ENCODE peak calls at places on chromosomes 16 and 17, in ten cellular contexts. One of them, this sample, is unnamed.

GRCh38 chr17:4006745-4007211 is 42.5 kb upstream of the ATP2A3 start:
- DNase-seq in sigmoid colon: no peak
- DNase-seq in A549: no peak
- DNase-seq in breast epithelium: no peak
- DNase-seq in esophagus muscularis mucosa: no peak
- DNase-seq in gastrocnemius medialis: no peak
- DNase-seq in prostate gland: no peak
- DNase-seq in heart left ventricle: no peak
- DNase-seq in tibial nerve: no peak
- DNase-seq in suprapubic skin: peak
- DNase-seq in this sample: no peak

GRCh38 chr16:8568231-8568617 is 22.1 kb downstream of the TMEM114 start:
- DNase-seq in sigmoid colon: no peak
- DNase-seq in A549: no peak
- DNase-seq in breast epithelium: no peak
- DNase-seq in esophagus muscularis mucosa: no peak
- DNase-seq in gastrocnemius medialis: no peak
- DNase-seq in prostate gland: no peak
- DNase-seq in heart left ventricle: no peak
- DNase-seq in tibial nerve: no peak
- DNase-seq in suprapubic skin: no peak
- DNase-seq in this sample: no peak

GRCh38 chr17:19986941-19987714 is 9.5 kb upstream of the AKAP10 start:
- DNase-seq in sigmoid colon: no peak
- DNase-seq in A549: no peak
- DNase-seq in breast epithelium: no peak
- DNase-seq in esophagus muscularis mucosa: no peak
- DNase-seq in gastrocnemius medialis: no peak
- DNase-seq in prostate gland: no peak
- DNase-seq in heart left ventricle: no peak
- DNase-seq in tibial nerve: no peak
- DNase-seq in suprapubic skin: no peak
- DNase-seq in this sample: no peak

GRCh38 chr16:4053663-4054479 is 62.4 kb downstream of the ADCY9 start:
- DNase-seq in sigmoid colon: peak
- DNase-seq in A549: no peak
- DNase-seq in breast epithelium: peak
- DNase-seq in esophagus muscularis mucosa: peak
- DNase-seq in gastrocnemius medialis: no peak
- DNase-seq in prostate gland: peak
- DNase-seq in heart left ventricle: no peak
- DNase-seq in tibial nerve: peak
- DNase-seq in suprapubic skin: peak
- DNase-seq in this sample: no peak

GRCh38 chr17:152860-153420 is 15.6 kb downstream of the SCGB1C2 start:
- DNase-seq in sigmoid colon: peak
- DNase-seq in A549: no peak
- DNase-seq in breast epithelium: no peak
- DNase-seq in esophagus muscularis mucosa: no peak
- DNase-seq in gastrocnemius medialis: no peak
- DNase-seq in prostate gland: no peak
- DNase-seq in heart left ventricle: peak
- DNase-seq in tibial nerve: no peak
- DNase-seq in suprapubic skin: peak
- DNase-seq in this sample: no peak

GRCh38 chr16:3595521-3596021 is 15.8 kb downstream of the SLX4 start:
- DNase-seq in sigmoid colon: no peak
- DNase-seq in A549: no peak
- DNase-seq in breast epithelium: no peak
- DNase-seq in esophagus muscularis mucosa: no peak
- DNase-seq in gastrocnemius medialis: no peak
- DNase-seq in prostate gland: no peak
- DNase-seq in heart left ventricle: no peak
- DNase-seq in tibial nerve: no peak
- DNase-seq in suprapubic skin: no peak
- DNase-seq in this sample: no peak

GRCh38 chr16:12578001-12578400 is 225.7 kb downstream of the CPPED1 start:
- DNase-seq in sigmoid colon: no peak
- DNase-seq in A549: no peak
- DNase-seq in breast epithelium: no peak
- DNase-seq in esophagus muscularis mucosa: no peak
- DNase-seq in gastrocnemius medialis: no peak
- DNase-seq in prostate gland: no peak
- DNase-seq in heart left ventricle: no peak
- DNase-seq in tibial nerve: no peak
- DNase-seq in suprapubic skin: no peak
- DNase-seq in this sample: no peak

GRCh38 chr16:49618955-49619354 is 237.0 kb downstream of the ZNF423 start:
- DNase-seq in sigmoid colon: peak
- DNase-seq in A549: no peak
- DNase-seq in breast epithelium: no peak
- DNase-seq in esophagus muscularis mucosa: no peak
- DNase-seq in gastrocnemius medialis: no peak
- DNase-seq in prostate gland: no peak
- DNase-seq in heart left ventricle: no peak
- DNase-seq in tibial nerve: no peak
- DNase-seq in suprapubic skin: peak
- DNase-seq in this sample: no peak

GRCh38 chr17:47323382-47324223 is at the start of gene EFCAB13:
- DNase-seq in sigmoid colon: peak
- DNase-seq in A549: peak
- DNase-seq in breast epithelium: peak
- DNase-seq in esophagus muscularis mucosa: peak
- DNase-seq in gastrocnemius medialis: peak
- DNase-seq in prostate gland: peak
- DNase-seq in heart left ventricle: peak
- DNase-seq in tibial nerve: peak
- DNase-seq in suprapubic skin: peak
- DNase-seq in this sample: peak

GRCh38 chr17:50725769-50726655 is 6.6 kb downstream of the LUC7L3 start:
- DNase-seq in sigmoid colon: no peak
- DNase-seq in A549: no peak
- DNase-seq in breast epithelium: no peak
- DNase-seq in esophagus muscularis mucosa: peak
- DNase-seq in gastrocnemius medialis: no peak
- DNase-seq in prostate gland: no peak
- DNase-seq in heart left ventricle: no peak
- DNase-seq in tibial nerve: no peak
- DNase-seq in suprapubic skin: no peak
- DNase-seq in this sample: no peak

GRCh38 chr16:79307214-79307613 is 293.3 kb downstream of the MAF start:
- DNase-seq in sigmoid colon: peak
- DNase-seq in A549: no peak
- DNase-seq in breast epithelium: peak
- DNase-seq in esophagus muscularis mucosa: peak
- DNase-seq in gastrocnemius medialis: peak
- DNase-seq in prostate gland: no peak
- DNase-seq in heart left ventricle: peak
- DNase-seq in tibial nerve: no peak
- DNase-seq in suprapubic skin: no peak
- DNase-seq in this sample: no peak

DNA sequence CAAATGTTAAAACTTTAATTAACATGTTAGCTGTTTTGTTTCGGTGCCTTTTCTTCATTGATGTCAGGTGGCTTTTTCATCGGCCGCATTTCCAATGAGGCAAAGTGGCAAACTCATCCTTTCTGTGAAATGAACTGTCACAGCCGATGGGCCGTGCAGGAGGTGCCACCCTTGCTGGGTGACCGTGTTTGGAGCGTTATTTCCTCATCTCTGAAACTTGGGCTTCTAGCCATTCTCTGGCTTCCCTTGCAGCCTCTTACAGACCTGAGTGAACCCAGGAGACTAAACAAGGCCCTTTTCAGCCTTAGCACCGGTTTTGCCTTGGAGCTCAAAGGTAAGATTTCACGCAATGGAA is 42.2 kb upstream of the PRSS54 start:
- DNase-seq in sigmoid colon: no peak
- DNase-seq in A549: no peak
- DNase-seq in breast epithelium: no peak
- DNase-seq in esophagus muscularis mucosa: no peak
- DNase-seq in gastrocnemius medialis: no peak
- DNase-seq in prostate gland: no peak
- DNase-seq in heart left ventricle: no peak
- DNase-seq in tibial nerve: no peak
- DNase-seq in suprapubic skin: no peak
- DNase-seq in this sample: peak
- H3K4me3 ChIP-seq in sigmoid colon: peak
- H3K4me3 ChIP-seq in A549: peak
- H3K4me3 ChIP-seq in breast epithelium: peak
- H3K4me3 ChIP-seq in esophagus muscularis mucosa: peak
- H3K4me3 ChIP-seq in gastrocnemius medialis: peak
- H3K4me3 ChIP-seq in prostate gland: no peak
- H3K4me3 ChIP-seq in heart left ventricle: no peak
- H3K4me3 ChIP-seq in tibial nerve: no peak
- H3K4me3 ChIP-seq in suprapubic skin: peak
- H3K4me3 ChIP-seq in this sample: no peak

DNA sequence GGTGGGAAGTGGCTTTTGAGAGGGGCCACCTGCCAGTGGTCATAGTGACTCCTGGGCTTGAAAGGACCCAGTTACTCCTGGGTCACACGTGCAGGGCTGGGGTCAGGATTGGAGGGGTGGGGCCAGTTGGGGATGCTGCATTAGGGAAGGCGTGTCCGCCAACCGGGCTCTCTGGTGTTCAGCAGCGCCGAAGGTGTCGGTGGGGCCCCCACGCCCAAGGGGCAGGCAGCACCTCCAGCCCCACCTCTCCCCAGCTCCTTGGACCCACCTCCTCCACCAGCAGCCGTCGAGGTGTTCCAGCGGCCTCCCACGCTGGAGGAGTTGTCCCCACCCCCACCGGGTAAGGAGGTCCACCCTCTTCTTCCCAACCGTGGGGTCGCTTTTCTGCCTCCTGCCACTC is 9.5 kb downstream of the ABI3 start:
- DNase-seq in sigmoid colon: no peak
- DNase-seq in A549: no peak
- DNase-seq in breast epithelium: no peak
- DNase-seq in esophagus muscularis mucosa: no peak
- DNase-seq in gastrocnemius medialis: no peak
- DNase-seq in prostate gland: no peak
- DNase-seq in heart left ventricle: no peak
- DNase-seq in tibial nerve: no peak
- DNase-seq in suprapubic skin: no peak
- DNase-seq in this sample: no peak
- TF ChIP-seq POLR2A in sigmoid colon: no peak
- TF ChIP-seq POLR2A in A549: no peak
- TF ChIP-seq POLR2A in breast epithelium: no peak
- TF ChIP-seq POLR2A in esophagus muscularis mucosa: no peak
- TF ChIP-seq POLR2A in gastrocnemius medialis: no peak
- TF ChIP-seq POLR2A in prostate gland: no peak
- TF ChIP-seq POLR2A in heart left ventricle: no peak
- TF ChIP-seq POLR2A in tibial nerve: no peak
- TF ChIP-seq POLR2A in suprapubic skin: no peak
- TF ChIP-seq POLR2A in this sample: no peak

GRCh38 chr17:41178843-41179616 is 1.0 kb upstream of the KRTAP4-2 start:
- DNase-seq in sigmoid colon: no peak
- DNase-seq in A549: no peak
- DNase-seq in breast epithelium: no peak
- DNase-seq in esophagus muscularis mucosa: no peak
- DNase-seq in gastrocnemius medialis: no peak
- DNase-seq in prostate gland: no peak
- DNase-seq in heart left ventricle: no peak
- DNase-seq in tibial nerve: no peak
- DNase-seq in suprapubic skin: no peak
- DNase-seq in this sample: no peak
- H3K4me3 ChIP-seq in sigmoid colon: no peak
- H3K4me3 ChIP-seq in A549: no peak
- H3K4me3 ChIP-seq in breast epithelium: no peak
- H3K4me3 ChIP-seq in esophagus muscularis mucosa: no peak
- H3K4me3 ChIP-seq in gastrocnemius medialis: no peak
- H3K4me3 ChIP-seq in prostate gland: no peak
- H3K4me3 ChIP-seq in heart left ventricle: no peak
- H3K4me3 ChIP-seq in tibial nerve: no peak
- H3K4me3 ChIP-seq in suprapubic skin: no peak
- H3K4me3 ChIP-seq in this sample: no peak

GRCh38 chr16:56231-56927 is 2.8 kb downstream of the SNRNP25 start:
- DNase-seq in sigmoid colon: no peak
- DNase-seq in A549: no peak
- DNase-seq in breast epithelium: no peak
- DNase-seq in esophagus muscularis mucosa: no peak
- DNase-seq in gastrocnemius medialis: peak
- DNase-seq in prostate gland: no peak
- DNase-seq in heart left ventricle: no peak
- DNase-seq in tibial nerve: no peak
- DNase-seq in suprapubic skin: no peak
- DNase-seq in this sample: no peak

GRCh38 chr16:55571-56136 is 2.0 kb downstream of the SNRNP25 start:
- DNase-seq in sigmoid colon: no peak
- DNase-seq in A549: no peak
- DNase-seq in breast epithelium: no peak
- DNase-seq in esophagus muscularis mucosa: no peak
- DNase-seq in gastrocnemius medialis: peak
- DNase-seq in prostate gland: no peak
- DNase-seq in heart left ventricle: no peak
- DNase-seq in tibial nerve: no peak
- DNase-seq in suprapubic skin: no peak
- DNase-seq in this sample: no peak

GRCh38 chr16:50769-51591 is 2.4 kb downstream of the POLR3K start:
- DNase-seq in sigmoid colon: no peak
- DNase-seq in A549: no peak
- DNase-seq in breast epithelium: no peak
- DNase-seq in esophagus muscularis mucosa: no peak
- DNase-seq in gastrocnemius medialis: no peak
- DNase-seq in prostate gland: no peak
- DNase-seq in heart left ventricle: no peak
- DNase-seq in tibial nerve: no peak
- DNase-seq in suprapubic skin: no peak
- DNase-seq in this sample: no peak

GRCh38 chr16:54237-54581 is 581 bp downstream of the SNRNP25 start:
- DNase-seq in sigmoid colon: no peak
- DNase-seq in A549: no peak
- DNase-seq in breast epithelium: no peak
- DNase-seq in esophagus muscularis mucosa: no peak
- DNase-seq in gastrocnemius medialis: no peak
- DNase-seq in prostate gland: no peak
- DNase-seq in heart left ventricle: no peak
- DNase-seq in tibial nerve: no peak
- DNase-seq in suprapubic skin: no peak
- DNase-seq in this sample: no peak

DNA sequence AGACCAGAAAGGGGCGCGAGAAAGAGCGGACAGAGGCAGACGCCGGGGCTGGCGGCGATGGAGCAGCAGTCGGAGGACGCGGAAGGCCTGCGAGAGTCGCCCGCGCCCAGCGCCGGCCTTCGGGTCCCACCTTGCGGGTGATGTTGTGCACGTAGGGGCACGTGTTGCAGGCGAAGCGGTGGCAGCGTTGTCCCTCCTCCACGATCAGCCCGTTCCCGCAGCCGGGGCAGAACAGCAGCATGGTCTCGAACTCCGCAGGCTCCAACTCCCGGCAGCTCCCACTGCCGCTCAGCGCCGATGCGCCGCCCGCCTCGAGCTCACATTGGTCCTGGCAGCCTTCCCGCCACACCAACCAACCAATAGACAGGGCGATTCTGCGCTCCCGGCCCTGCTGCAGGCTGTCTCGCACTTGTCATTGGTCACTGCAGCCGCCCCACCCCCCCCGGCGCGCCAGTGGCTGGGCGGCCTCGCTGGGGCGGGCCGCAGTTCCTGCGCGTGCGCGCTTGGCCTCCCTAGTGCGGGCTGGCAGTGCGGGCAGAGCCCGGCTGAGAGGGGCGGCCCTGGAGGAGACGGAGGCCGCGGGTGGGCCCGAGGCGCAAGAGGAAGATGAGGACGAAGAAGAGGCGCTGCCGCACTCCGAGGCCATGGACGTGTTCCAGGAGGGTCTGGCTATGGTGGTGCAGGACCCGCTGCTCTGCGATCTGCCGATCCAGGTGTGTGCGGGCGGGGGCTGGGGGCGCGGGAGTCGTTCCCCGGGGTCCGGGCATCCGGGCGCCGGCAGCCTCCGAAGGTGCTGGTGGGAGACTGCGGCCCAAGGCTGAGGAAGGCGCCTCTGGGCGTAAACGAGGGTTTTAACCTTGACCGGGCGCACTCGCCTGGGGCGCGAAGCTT is at the start of the genes POLR3K and SNRNP25:
- DNase-seq in sigmoid colon: peak
- DNase-seq in A549: peak
- DNase-seq in breast epithelium: peak
- DNase-seq in esophagus muscularis mucosa: peak
- DNase-seq in gastrocnemius medialis: peak
- DNase-seq in prostate gland: peak
- DNase-seq in heart left ventricle: peak
- DNase-seq in tibial nerve: peak
- DNase-seq in suprapubic skin: peak
- DNase-seq in this sample: peak
- TF ChIP-seq POLR2A in sigmoid colon: peak
- TF ChIP-seq POLR2A in A549: peak
- TF ChIP-seq POLR2A in breast epithelium: no peak
- TF ChIP-seq POLR2A in esophagus muscularis mucosa: peak
- TF ChIP-seq POLR2A in gastrocnemius medialis: peak
- TF ChIP-seq POLR2A in prostate gland: peak
- TF ChIP-seq POLR2A in heart left ventricle: peak
- TF ChIP-seq POLR2A in tibial nerve: peak
- TF ChIP-seq POLR2A in suprapubic skin: no peak
- TF ChIP-seq POLR2A in this sample: peak

This sample was measured in thyroid gland.